ENCODE peak calls at places on chromosomes 1 and 21, in seven cellular contexts. Z is AG20443; C is hippocampal formation; F is posterior vena cava; P is stimulated activated CD8-positive, alpha-beta memory T cell treated with anti-CD3 and anti-CD28 coated beads, Interleukin-2, amount 100 ng/mL, for 48 hours; M is heart right ventricle; I is EL. U is an unnamed sample.

GRCh38 chr1:47705517-47706130 is 267.8 kb downstream of the FOXD2 start:
- DNase-seq in P (no peak), M (no peak), C (no peak), F (no peak), Z (no peak), I (no peak), U (peak; percentile 43)

GRCh38 chr1:152884966-152885624 is 7.0 kb downstream of the SMCP start:
- DNase-seq in Z (no peak), F (no peak), C (no peak), I (peak; percentile 87), P (no peak), M (no peak), U (no peak)

GRCh38 chr1:111565079-111565478 is 54.5 kb upstream of the RAP1A start:
- DNase-seq in F (no peak), M (no peak), P (no peak), C (peak; percentile 75), I (peak; percentile 92), Z (peak; percentile 78), U (no peak)

GRCh38 chr1:239995281-239995680 is 96.4 kb upstream of the FMN2 start:
- DNase-seq in P (no peak), Z (no peak), F (no peak), I (no peak), C (no peak), M (no peak), U (no peak)

GRCh38 chr1:91166106-91166712 is 144.4 kb upstream of the ZNF644 start:
- DNase-seq in M (peak; percentile 36), I (peak; percentile 58), P (no peak), C (peak; percentile 75), Z (peak; percentile 75), F (no peak), U (peak; percentile 48)

GRCh38 chr1:60541831-60542532 is 468.4 kb upstream of the C1orf87 start:
- DNase-seq in P (no peak), F (no peak), I (no peak), M (no peak), C (no peak), Z (no peak), U (no peak)

GRCh38 chr1:172902861-172903381 is 147.8 kb downstream of the TNFSF18 start:
- DNase-seq in F (no peak), I (peak; percentile 86), Z (peak; percentile 24), P (no peak), C (no peak), M (no peak), U (no peak)

GRCh38 chr1:97875996-97876395 is 44.8 kb downstream of the DPYD start:
- DNase-seq in I (no peak), C (no peak), Z (peak; percentile 6), F (no peak), P (no peak), M (no peak), U (no peak)

GRCh38 chr1:30414851-30415165 is 308.6 kb downstream of the MATN1 start:
- DNase-seq in P (no peak), I (no peak), Z (peak; percentile 6), F (no peak), M (no peak), C (no peak), U (no peak)

GRCh38 chr1:59292557-59292956 is 4.3 kb upstream of the FGGY start:
- DNase-seq in Z (peak; percentile 48), M (no peak), C (no peak), P (no peak), F (no peak), I (no peak), U (no peak)

GRCh38 chr1:209675567-209676154 is 449 bp downstream of the G0S2 start:
- DNase-seq in Z (peak; percentile 58), M (peak; percentile 56), I (peak; percentile 57), C (peak; percentile 26), P (no peak), F (peak; percentile 80), U (peak; percentile 27)

GRCh38 chr1:204114606-204115005 is 37.2 kb downstream of the ETNK2 start:
- DNase-seq in M (no peak), C (no peak), F (no peak), I (no peak), Z (no peak), P (no peak), U (no peak)

GRCh38 chr1:53108646-53109580 is 33.5 kb downstream of the SLC1A7 start:
- DNase-seq in C (no peak), Z (peak; percentile 61), P (no peak), M (no peak), I (peak; percentile 32), F (no peak), U (no peak)

GRCh38 chr1:29121951-29122661 is 1.6 kb downstream of the TMEM200B start:
- DNase-seq in C (no peak), F (peak; percentile 86), P (no peak), M (peak; percentile 42), I (peak; percentile 52), Z (peak; percentile 65), U (no peak)

GRCh38 chr1:162878000-162878596 is 17.1 kb upstream of the CCDC190 start:
- DNase-seq in I (peak; percentile 79), F (peak; percentile 87), M (peak; percentile 22), C (peak; percentile 19), P (no peak), Z (peak; percentile 79), U (peak; percentile 3)

GRCh38 chr1:37038703-37039093 is 4.4 kb upstream of the GRIK3 start:
- DNase-seq in I (no peak), P (no peak), F (no peak), M (no peak), Z (no peak), C (no peak), U (peak; percentile 98)

GRCh38 chr1:88612783-88613182 is 71.3 kb upstream of the PKN2 start:
- DNase-seq in F (no peak), I (no peak), P (no peak), M (no peak), C (no peak), Z (no peak), U (peak; percentile 90)

GRCh38 chr1:15684042-15684461 is at the start of gene PLEKHM2:
- DNase-seq in I (peak; percentile 46), P (peak; percentile 28), F (peak; percentile 85), Z (peak; percentile 87), C (no peak), M (peak; percentile 66), U (peak; percentile 10)

GRCh38 chr1:204076891-204077290 is 4.0 kb downstream of the SOX13 start:
- DNase-seq in C (no peak), M (no peak), P (no peak), I (peak; percentile 34), F (peak; percentile 11), Z (peak; percentile 35), U (no peak)

GRCh38 chr21:40622531-40622930 is 224.4 kb downstream of the DSCAM start:
- DNase-seq in C (no peak), P (no peak), I (no peak), M (no peak), F (no peak), Z (no peak), U (peak; percentile 65)

GRCh38 chr1:193479187-193479586 is 292.8 kb upstream of the B3GALT2 start:
- DNase-seq in M (no peak), I (no peak), C (no peak), F (no peak), Z (no peak), P (peak; percentile 27), U (no peak)

GRCh38 chr1:206469933-206470691 is at the start of gene IKBKE:
- DNase-seq in P (no peak), M (no peak), I (peak; percentile 84), C (peak; percentile 49), F (peak; percentile 87), Z (peak; percentile 85), U (peak; percentile 56)

GRCh38 chr1:205325334-205325884 is 3.9 kb upstream of the NUAK2 start:
- DNase-seq in M (no peak), F (no peak), Z (peak; percentile 80), I (peak; percentile 80), C (peak; percentile 69), P (no peak), U (peak; percentile 62)

GRCh38 chr1:181601186-181601950 is 118.1 kb downstream of the CACNA1E start:
- DNase-seq in I (no peak), P (no peak), C (no peak), F (no peak), Z (no peak), M (no peak), U (no peak)

GRCh38 chr1:24202987-24203386 is 15.9 kb upstream of the IFNLR1 start:
- DNase-seq in Z (no peak), I (no peak), P (no peak), F (no peak), C (no peak), M (no peak), U (no peak)

GRCh38 chr1:7549693-7550161 is 221.4 kb upstream of the VAMP3 start:
- DNase-seq in I (peak; percentile 34), Z (no peak), P (no peak), M (no peak), C (no peak), F (peak; percentile 6), U (peak; percentile 36)

GRCh38 chr1:22117851-22118250 is 25.0 kb downstream of the WNT4 start:
- DNase-seq in Z (no peak), M (no peak), F (no peak), C (no peak), I (peak; percentile 23), P (no peak), U (no peak)

GRCh38 chr1:47624531-47624930 is 186.7 kb downstream of the FOXD2 start:
- DNase-seq in C (no peak), M (no peak), P (no peak), Z (no peak), F (peak; percentile 53), I (no peak), U (peak; percentile 27)

GRCh38 chr1:16161717-16162116 is 5.8 kb upstream of the EPHA2 start:
- DNase-seq in Z (no peak), C (no peak), F (no peak), I (no peak), M (no peak), P (no peak), U (no peak)

GRCh38 chr1:203911806-203912205 is 50.4 kb downstream of the SNRPE start:
- DNase-seq in P (no peak), C (no peak), F (no peak), Z (peak; percentile 59), M (no peak), I (peak; percentile 16), U (no peak)

GRCh38 chr1:195481293-195481692 is 1126.9 kb downstream of the KCNT2 start:
- DNase-seq in Z (no peak), C (no peak), F (no peak), P (no peak), I (no peak), M (no peak), U (no peak)

GRCh38 chr1:18929686-18930085 is 26.8 kb downstream of the IFFO2 start:
- DNase-seq in M (no peak), P (no peak), Z (peak; percentile 71), I (peak; percentile 76), C (no peak), F (no peak), U (no peak)

GRCh38 chr1:180927841-180928240 is 15.1 kb downstream of the KIAA1614 start:
- DNase-seq in C (peak; percentile 33), I (no peak), P (no peak), F (no peak), Z (no peak), M (no peak), U (peak; percentile 75)

GRCh38 chr1:7430047-7430608 is 341.0 kb upstream of the VAMP3 start:
- DNase-seq in C (no peak), Z (no peak), F (no peak), I (no peak), P (no peak), M (no peak), U (no peak)

GRCh38 chr1:50023292-50024159 is at the start of gene AGBL4:
- DNase-seq in I (peak; percentile 8), P (no peak), M (peak; percentile 64), C (no peak), Z (peak; percentile 81), F (peak; percentile 78), U (peak; percentile 79)

GRCh38 chr1:212067790-212068189 is 32.2 kb downstream of the DTL start:
- DNase-seq in Z (no peak), C (no peak), M (no peak), I (no peak), F (no peak), P (no peak), U (no peak)

GRCh38 chr1:209395169-209395568 is 188.3 kb upstream of the CAMK1G start:
- DNase-seq in M (no peak), C (no peak), Z (no peak), P (no peak), I (no peak), F (no peak), U (no peak)

GRCh38 chr1:44830900-44831304 is 12.2 kb downstream of the PTCH2 start:
- DNase-seq in M (no peak), I (no peak), Z (peak; percentile 9), C (no peak), P (no peak), F (peak; percentile 76), U (no peak)

U was measured in DMS79 treated with DMSO at 0.1 percent for 48 hours.